ENCODE peak calls at places on chromosomes 3 and 15, in four cellular contexts. M is GM23248, S is mesenchymal stem cell, D is dorsolateral prefrontal cortex. V is an unnamed sample.
A peak's percentile ranks its signal among the peaks of the same experiment; 100 is the strongest.

GRCh38 chr3:188526057-188526456 is 372.1 kb downstream of the LPP start:
- DNase-seq in S (peak; percentile 28), D (no peak), M (peak; percentile 32), V (no peak)

GRCh38 chr3:112126501-112126900 is 6.5 kb downstream of the GCSAM start:
- DNase-seq in S (no peak), D (no peak), M (peak; percentile 29), V (no peak)

GRCh38 chr15:51697150-51697549 is 15.8 kb downstream of the SCG3 start:
- DNase-seq in D (no peak), S (no peak), M (no peak), V (no peak)

GRCh38 chr3:10935028-10935427 is 57.5 kb upstream of the SLC6A1 start:
- DNase-seq in M (no peak), D (peak; percentile 31), S (no peak), V (no peak)

GRCh38 chr3:42746455-42747450 is 26.3 kb downstream of the CCDC13 start:
- DNase-seq in D (no peak), M (no peak), S (peak; percentile 23), V (peak; percentile 21)

GRCh38 chr3:188431553-188431952 is 277.6 kb downstream of the LPP start:
- DNase-seq in D (no peak), S (peak; percentile 77), M (peak; percentile 64), V (no peak)

GRCh38 chr3:64150527-64151238 is 74.6 kb downstream of the PRICKLE2 start:
- DNase-seq in D (peak; percentile 56), S (peak; percentile 99), M (peak; percentile 84), V (no peak)

GRCh38 chr3:52110502-52110901 is 43.7 kb downstream of the POC1A start:
- DNase-seq in D (no peak), S (no peak), M (no peak), V (no peak)

GRCh38 chr3:63576826-63577225 is 75.6 kb upstream of the SNTN start:
- DNase-seq in S (no peak), D (no peak), M (no peak), V (no peak)

GRCh38 chr3:115912372-115912771 is 289.1 kb downstream of the GAP43 start:
- DNase-seq in S (peak; percentile 22), D (no peak), M (peak; percentile 31), V (peak; percentile 6)

GRCh38 chr3:75737831-75738493 is 47.4 kb downstream of the ZNF717 start:
- DNase-seq in S (peak; percentile 38), D (no peak), M (peak; percentile 36), V (no peak)

GRCh38 chr3:122786067-122786466 is 7.6 kb downstream of the HSPBAP1 start:
- DNase-seq in M (peak; percentile 80), D (no peak), S (peak; percentile 35), V (no peak)

GRCh38 chr15:29233566-29233965 is 36.1 kb downstream of the NSMCE3 start:
- DNase-seq in S (no peak), D (no peak), M (peak; percentile 22), V (no peak)

GRCh38 chr3:101703169-101703568 is 16.7 kb upstream of the RPL24 start:
- DNase-seq in M (no peak), S (no peak), D (no peak), V (no peak)

GRCh38 chr15:63677778-63678177 is 80.6 kb downstream of the FBXL22 start:
- DNase-seq in S (no peak), D (no peak), M (no peak), V (no peak)

GRCh38 chr3:187677604-187678003 is 7.4 kb upstream of the SST start:
- DNase-seq in S (no peak), M (no peak), D (no peak), V (no peak)

GRCh38 chr3:195226900-195227447 is 44.0 kb downstream of the XXYLT1 start:
- DNase-seq in M (peak; percentile 35), D (no peak), S (peak; percentile 30), V (no peak)

GRCh38 chr3:97291901-97292300 is 472.7 kb upstream of the ARL6 start:
- DNase-seq in D (no peak), M (no peak), S (no peak), V (no peak)

GRCh38 chr15:78130466-78131294 is 565 bp downstream of the CIB2 start:
- DNase-seq in S (no peak), M (no peak), D (no peak), V (no peak)

GRCh38 chr3:113495035-113495434 is 19.9 kb downstream of the SPICE1 start:
- DNase-seq in D (no peak), S (peak; percentile 29), M (peak; percentile 30), V (no peak)

DNA sequence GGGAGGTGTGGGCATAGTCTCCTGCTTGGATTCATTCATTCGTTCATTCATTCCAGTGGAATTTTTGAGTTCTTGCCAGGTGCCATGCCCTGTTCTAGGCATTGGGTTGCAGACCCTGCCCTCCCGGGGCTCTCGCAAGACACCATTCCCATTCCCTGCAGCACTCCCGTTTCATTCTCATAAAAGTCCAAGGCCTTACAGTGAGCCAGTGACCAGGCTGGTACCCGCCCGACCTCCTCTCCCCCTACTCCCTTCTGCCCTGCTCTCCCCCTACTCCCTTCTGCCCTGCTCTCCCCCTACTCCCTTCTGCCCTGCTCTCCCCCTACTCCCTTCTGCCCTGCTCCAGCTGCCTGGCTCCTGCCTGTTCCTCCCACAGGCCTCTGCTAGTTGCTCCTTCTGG is 41.9 kb downstream of the AMOTL2 start:
- DNase-seq in D (peak; percentile 20), S (no peak), M (no peak), V (no peak)
- H3K27ac ChIP-seq in D (no peak overlapping the region), S (peak overlapping the region; percentile 93), M (peak overlapping the region; percentile 85), V (no peak overlapping the region)

GRCh38 chr3:142648950-142649349 is 52.8 kb downstream of the PLS1 start:
- DNase-seq in S (no peak), D (no peak), M (no peak), V (no peak)
- H3K27ac ChIP-seq in S (no peak overlapping the region), D (no peak overlapping the region), M (no peak overlapping the region), V (no peak overlapping the region)

GRCh38 chr15:85624241-85624855 is 170.4 kb downstream of the KLHL25 start:
- DNase-seq in M (peak; percentile 64), S (peak; percentile 62), D (no peak), V (no peak)
- H3K27ac ChIP-seq in M (peak overlapping the region; percentile 73), S (no peak overlapping the region), D (no peak overlapping the region), V (no peak overlapping the region)

GRCh38 chr3:167895178-167895577 is 159.7 kb downstream of the SERPINI1 start:
- DNase-seq in S (no peak), M (no peak), D (no peak), V (no peak)

GRCh38 chr3:167901087-167901486 is 165.6 kb downstream of the SERPINI1 start:
- DNase-seq in M (no peak), S (no peak), D (no peak), V (no peak)

GRCh38 chr3:167898091-167898490 is 162.6 kb downstream of the SERPINI1 start:
- DNase-seq in S (no peak), D (no peak), M (no peak), V (no peak)

GRCh38 chr3:167895684-167896083 is 160.2 kb downstream of the SERPINI1 start:
- DNase-seq in M (no peak), D (no peak), S (no peak), V (no peak)

GRCh38 chr3:167899090-167899489 is 163.6 kb downstream of the SERPINI1 start:
- DNase-seq in S (no peak), M (no peak), D (no peak), V (no peak)
- H3K27ac ChIP-seq in S (no peak overlapping the region), M (no peak overlapping the region), D (no peak overlapping the region), V (no peak overlapping the region)

GRCh38 chr3:139121513-139122220 is 77.0 kb upstream of the PRR23C start:
- DNase-seq in D (no peak), M (peak; percentile 48), S (no peak), V (no peak)
- H3K27ac ChIP-seq in D (no peak overlapping the region), M (peak overlapping the region; percentile 79), S (no peak overlapping the region), V (no peak overlapping the region)

V was measured in substantia nigra.